ENCODE peak calls at places on chromosomes 1 and 21, in eight cellular contexts. One of them, this sample, is unnamed. For H3K36me3, the result is how much of the 10 kb centered on the place peaks cover.

GRCh38 chr1:159906960-159907359 is 7.0 kb upstream of the CFAP45 start:
- DNase-seq in GM12878: no peak
- DNase-seq in CD4-positive, CD25-positive, alpha-beta regulatory T cell: no peak
- DNase-seq in psoas muscle: no peak
- DNase-seq in lower lobe of right lung: no peak
- DNase-seq in IMR-90: no peak
- DNase-seq in fibroblast of lung: no peak
- DNase-seq in cardiac muscle cell: no peak
- DNase-seq in this sample: no peak

GRCh38 chr1:152495066-152495675 is 15.4 kb upstream of the LCE5A start:
- DNase-seq in fibroblast of lung: no peak
- DNase-seq in cardiac muscle cell: peak
- DNase-seq in IMR-90: no peak
- DNase-seq in CD4-positive, CD25-positive, alpha-beta regulatory T cell: no peak
- DNase-seq in psoas muscle: no peak
- DNase-seq in lower lobe of right lung: no peak
- DNase-seq in GM12878: no peak
- DNase-seq in this sample: no peak

GRCh38 chr1:39160703-39161102 is 43.8 kb upstream of the MACF1 start:
- DNase-seq in lower lobe of right lung: no peak
- DNase-seq in GM12878: no peak
- DNase-seq in psoas muscle: no peak
- DNase-seq in CD4-positive, CD25-positive, alpha-beta regulatory T cell: no peak
- DNase-seq in fibroblast of lung: peak
- DNase-seq in cardiac muscle cell: no peak
- DNase-seq in IMR-90: no peak
- DNase-seq in this sample: no peak

GRCh38 chr1:21663251-21663950 is 5.8 kb downstream of the RAP1GAP start:
- DNase-seq in cardiac muscle cell: no peak
- DNase-seq in lower lobe of right lung: no peak
- DNase-seq in CD4-positive, CD25-positive, alpha-beta regulatory T cell: no peak
- DNase-seq in IMR-90: no peak
- DNase-seq in psoas muscle: no peak
- DNase-seq in GM12878: no peak
- DNase-seq in fibroblast of lung: no peak
- DNase-seq in this sample: no peak

GRCh38 chr1:156050376-156050775 is 3.2 kb downstream of the UBQLN4 start:
- DNase-seq in GM12878: no peak
- DNase-seq in IMR-90: no peak
- DNase-seq in cardiac muscle cell: no peak
- DNase-seq in lower lobe of right lung: no peak
- DNase-seq in fibroblast of lung: no peak
- DNase-seq in psoas muscle: peak
- DNase-seq in CD4-positive, CD25-positive, alpha-beta regulatory T cell: no peak
- DNase-seq in this sample: no peak

GRCh38 chr1:42209516-42210370 is 45.2 kb upstream of the GUCA2A start:
- DNase-seq in cardiac muscle cell: no peak
- DNase-seq in IMR-90: peak
- DNase-seq in lower lobe of right lung: no peak
- DNase-seq in GM12878: no peak
- DNase-seq in CD4-positive, CD25-positive, alpha-beta regulatory T cell: no peak
- DNase-seq in fibroblast of lung: no peak
- DNase-seq in psoas muscle: no peak
- DNase-seq in this sample: no peak

GRCh38 chr1:195376190-195376589 is 1232.0 kb downstream of the KCNT2 start:
- DNase-seq in GM12878: no peak
- DNase-seq in CD4-positive, CD25-positive, alpha-beta regulatory T cell: no peak
- DNase-seq in lower lobe of right lung: no peak
- DNase-seq in psoas muscle: no peak
- DNase-seq in IMR-90: peak
- DNase-seq in fibroblast of lung: peak
- DNase-seq in cardiac muscle cell: no peak
- DNase-seq in this sample: no peak

GRCh38 chr1:25522240-25522639 is 21.2 kb upstream of the LDLRAP1 start:
- DNase-seq in lower lobe of right lung: no peak
- DNase-seq in GM12878: peak
- DNase-seq in psoas muscle: no peak
- DNase-seq in cardiac muscle cell: no peak
- DNase-seq in CD4-positive, CD25-positive, alpha-beta regulatory T cell: no peak
- DNase-seq in fibroblast of lung: no peak
- DNase-seq in IMR-90: no peak
- DNase-seq in this sample: no peak

GRCh38 chr21:33940846-33941245 is 25.2 kb upstream of the ATP5PO start:
- DNase-seq in lower lobe of right lung: no peak
- DNase-seq in psoas muscle: no peak
- DNase-seq in IMR-90: peak
- DNase-seq in CD4-positive, CD25-positive, alpha-beta regulatory T cell: no peak
- DNase-seq in GM12878: no peak
- DNase-seq in fibroblast of lung: peak
- DNase-seq in cardiac muscle cell: peak
- DNase-seq in this sample: no peak

GRCh38 chr1:172176206-172176605 is 244.3 kb upstream of the C1orf105 start:
- DNase-seq in IMR-90: no peak
- DNase-seq in psoas muscle: no peak
- DNase-seq in CD4-positive, CD25-positive, alpha-beta regulatory T cell: no peak
- DNase-seq in fibroblast of lung: peak
- DNase-seq in lower lobe of right lung: no peak
- DNase-seq in GM12878: no peak
- DNase-seq in cardiac muscle cell: no peak
- DNase-seq in this sample: no peak

GRCh38 chr1:185929759-185930158 is 195.6 kb downstream of the HMCN1 start:
- DNase-seq in fibroblast of lung: peak
- DNase-seq in cardiac muscle cell: no peak
- DNase-seq in GM12878: no peak
- DNase-seq in psoas muscle: no peak
- DNase-seq in IMR-90: peak
- DNase-seq in CD4-positive, CD25-positive, alpha-beta regulatory T cell: no peak
- DNase-seq in lower lobe of right lung: no peak
- DNase-seq in this sample: no peak

GRCh38 chr21:39033878-39034589 is 149.2 kb downstream of the PSMG1 start:
- DNase-seq in fibroblast of lung: no peak
- DNase-seq in IMR-90: no peak
- DNase-seq in CD4-positive, CD25-positive, alpha-beta regulatory T cell: no peak
- DNase-seq in lower lobe of right lung: peak
- DNase-seq in GM12878: no peak
- DNase-seq in cardiac muscle cell: peak
- DNase-seq in psoas muscle: no peak
- DNase-seq in this sample: no peak

GRCh38 chr1:53311104-53311908 is 16.6 kb downstream of the LRP8 start:
- DNase-seq in GM12878: no peak
- DNase-seq in cardiac muscle cell: no peak
- DNase-seq in IMR-90: no peak
- DNase-seq in lower lobe of right lung: no peak
- DNase-seq in psoas muscle: no peak
- DNase-seq in CD4-positive, CD25-positive, alpha-beta regulatory T cell: no peak
- DNase-seq in fibroblast of lung: no peak
- DNase-seq in this sample: no peak

GRCh38 chr21:39014751-39015150 is 168.5 kb downstream of the PSMG1 start:
- DNase-seq in lower lobe of right lung: no peak
- DNase-seq in CD4-positive, CD25-positive, alpha-beta regulatory T cell: no peak
- DNase-seq in IMR-90: peak
- DNase-seq in GM12878: no peak
- DNase-seq in fibroblast of lung: peak
- DNase-seq in psoas muscle: no peak
- DNase-seq in cardiac muscle cell: peak
- DNase-seq in this sample: no peak

GRCh38 chr1:91744973-91745648 is 140.8 kb downstream of the TGFBR3 start:
- DNase-seq in psoas muscle: peak
- DNase-seq in CD4-positive, CD25-positive, alpha-beta regulatory T cell: no peak
- DNase-seq in fibroblast of lung: no peak
- DNase-seq in IMR-90: no peak
- DNase-seq in lower lobe of right lung: no peak
- DNase-seq in GM12878: no peak
- DNase-seq in cardiac muscle cell: peak
- DNase-seq in this sample: no peak

GRCh38 chr1:12580054-12580887 is 37.7 kb downstream of the DHRS3 start:
- DNase-seq in cardiac muscle cell: peak
- DNase-seq in GM12878: no peak
- DNase-seq in IMR-90: peak
- DNase-seq in fibroblast of lung: peak
- DNase-seq in lower lobe of right lung: no peak
- DNase-seq in CD4-positive, CD25-positive, alpha-beta regulatory T cell: no peak
- DNase-seq in psoas muscle: peak
- DNase-seq in this sample: no peak

GRCh38 chr1:81414417-81415087 is 386.2 kb upstream of the ADGRL2 start:
- DNase-seq in cardiac muscle cell: peak
- DNase-seq in IMR-90: peak
- DNase-seq in lower lobe of right lung: peak
- DNase-seq in fibroblast of lung: no peak
- DNase-seq in CD4-positive, CD25-positive, alpha-beta regulatory T cell: no peak
- DNase-seq in psoas muscle: peak
- DNase-seq in GM12878: peak
- DNase-seq in this sample: peak

GRCh38 chr21:16194851-16195251 is 465.1 kb downstream of the USP25 start:
- DNase-seq in lower lobe of right lung: no peak
- DNase-seq in CD4-positive, CD25-positive, alpha-beta regulatory T cell: no peak
- DNase-seq in cardiac muscle cell: peak
- DNase-seq in IMR-90: peak
- DNase-seq in fibroblast of lung: peak
- DNase-seq in GM12878: no peak
- DNase-seq in psoas muscle: no peak
- DNase-seq in this sample: no peak
- H3K4me3 ChIP-seq in lower lobe of right lung: peak
- H3K4me3 ChIP-seq in CD4-positive, CD25-positive, alpha-beta regulatory T cell: no peak
- H3K4me3 ChIP-seq in cardiac muscle cell: peak
- H3K4me3 ChIP-seq in IMR-90: peak
- H3K4me3 ChIP-seq in fibroblast of lung: peak
- H3K4me3 ChIP-seq in GM12878: peak
- H3K4me3 ChIP-seq in psoas muscle: peak
- H3K4me3 ChIP-seq in this sample: peak

GRCh38 chr1:953524-954320 is 5.3 kb downstream of the NOC2L start:
- DNase-seq in lower lobe of right lung: no peak
- DNase-seq in CD4-positive, CD25-positive, alpha-beta regulatory T cell: no peak
- DNase-seq in cardiac muscle cell: no peak
- DNase-seq in IMR-90: no peak
- DNase-seq in psoas muscle: no peak
- DNase-seq in fibroblast of lung: no peak
- DNase-seq in GM12878: no peak
- DNase-seq in this sample: no peak
- H3K36me3 ChIP-seq in lower lobe of right lung: half or more
- H3K36me3 ChIP-seq in CD4-positive, CD25-positive, alpha-beta regulatory T cell: half or more
- H3K36me3 ChIP-seq in cardiac muscle cell: under half
- H3K36me3 ChIP-seq in IMR-90: half or more
- H3K36me3 ChIP-seq in psoas muscle: under half
- H3K36me3 ChIP-seq in fibroblast of lung: under half
- H3K36me3 ChIP-seq in GM12878: half or more
- H3K36me3 ChIP-seq in this sample: under half

DNA sequence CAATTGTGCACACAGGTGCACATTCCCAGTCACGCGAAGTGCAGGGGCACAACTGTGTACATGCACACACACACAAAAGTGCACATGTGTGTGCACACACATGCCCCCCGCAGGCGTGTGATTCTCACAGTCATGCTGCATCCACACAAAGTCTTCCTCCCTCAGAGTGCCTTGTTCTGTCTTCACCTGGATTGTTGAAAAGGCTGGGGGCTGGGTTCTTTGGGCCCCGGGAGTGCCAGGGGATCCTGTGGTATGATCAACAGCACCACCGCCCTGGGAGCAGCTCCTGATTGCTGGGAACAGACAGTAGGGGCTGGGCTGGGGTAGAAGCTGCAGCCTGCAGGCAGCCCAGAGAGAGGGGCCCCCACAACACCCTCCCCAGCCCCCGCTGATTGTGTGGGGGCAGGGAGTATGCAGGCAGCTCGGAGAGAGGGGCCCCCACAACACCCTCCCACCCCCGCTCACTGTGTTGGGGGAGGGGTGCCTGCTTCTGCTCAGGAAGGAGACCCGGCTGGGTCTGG is 3.4 kb downstream of the COL18A1 start:
- DNase-seq in GM12878: no peak
- DNase-seq in CD4-positive, CD25-positive, alpha-beta regulatory T cell: no peak
- DNase-seq in lower lobe of right lung: peak
- DNase-seq in IMR-90: no peak
- DNase-seq in psoas muscle: peak
- DNase-seq in cardiac muscle cell: no peak
- DNase-seq in fibroblast of lung: no peak
- DNase-seq in this sample: no peak
- H3K4me3 ChIP-seq in GM12878: no peak
- H3K4me3 ChIP-seq in CD4-positive, CD25-positive, alpha-beta regulatory T cell: no peak
- H3K4me3 ChIP-seq in lower lobe of right lung: no peak
- H3K4me3 ChIP-seq in IMR-90: no peak
- H3K4me3 ChIP-seq in psoas muscle: no peak
- H3K4me3 ChIP-seq in cardiac muscle cell: no peak
- H3K4me3 ChIP-seq in fibroblast of lung: no peak
- H3K4me3 ChIP-seq in this sample: no peak

GRCh38 chr21:46268371-46268770 is 17.0 kb downstream of the MCM3AP start:
- DNase-seq in psoas muscle: no peak
- DNase-seq in IMR-90: no peak
- DNase-seq in lower lobe of right lung: no peak
- DNase-seq in fibroblast of lung: no peak
- DNase-seq in GM12878: no peak
- DNase-seq in cardiac muscle cell: no peak
- DNase-seq in CD4-positive, CD25-positive, alpha-beta regulatory T cell: no peak
- DNase-seq in this sample: no peak

GRCh38 chr21:46266946-46267345 is 18.5 kb downstream of the MCM3AP start:
- DNase-seq in fibroblast of lung: no peak
- DNase-seq in psoas muscle: no peak
- DNase-seq in CD4-positive, CD25-positive, alpha-beta regulatory T cell: no peak
- DNase-seq in GM12878: no peak
- DNase-seq in cardiac muscle cell: no peak
- DNase-seq in lower lobe of right lung: no peak
- DNase-seq in IMR-90: no peak
- DNase-seq in this sample: no peak

GRCh38 chr21:46265736-46266525 is 19.5 kb downstream of the MCM3AP start:
- DNase-seq in psoas muscle: no peak
- DNase-seq in IMR-90: no peak
- DNase-seq in lower lobe of right lung: no peak
- DNase-seq in CD4-positive, CD25-positive, alpha-beta regulatory T cell: no peak
- DNase-seq in cardiac muscle cell: no peak
- DNase-seq in GM12878: no peak
- DNase-seq in fibroblast of lung: no peak
- DNase-seq in this sample: no peak

GRCh38 chr21:46264690-46265144 is 20.7 kb downstream of the MCM3AP start:
- DNase-seq in IMR-90: no peak
- DNase-seq in CD4-positive, CD25-positive, alpha-beta regulatory T cell: no peak
- DNase-seq in cardiac muscle cell: no peak
- DNase-seq in lower lobe of right lung: no peak
- DNase-seq in GM12878: no peak
- DNase-seq in fibroblast of lung: no peak
- DNase-seq in psoas muscle: no peak
- DNase-seq in this sample: no peak

DNA sequence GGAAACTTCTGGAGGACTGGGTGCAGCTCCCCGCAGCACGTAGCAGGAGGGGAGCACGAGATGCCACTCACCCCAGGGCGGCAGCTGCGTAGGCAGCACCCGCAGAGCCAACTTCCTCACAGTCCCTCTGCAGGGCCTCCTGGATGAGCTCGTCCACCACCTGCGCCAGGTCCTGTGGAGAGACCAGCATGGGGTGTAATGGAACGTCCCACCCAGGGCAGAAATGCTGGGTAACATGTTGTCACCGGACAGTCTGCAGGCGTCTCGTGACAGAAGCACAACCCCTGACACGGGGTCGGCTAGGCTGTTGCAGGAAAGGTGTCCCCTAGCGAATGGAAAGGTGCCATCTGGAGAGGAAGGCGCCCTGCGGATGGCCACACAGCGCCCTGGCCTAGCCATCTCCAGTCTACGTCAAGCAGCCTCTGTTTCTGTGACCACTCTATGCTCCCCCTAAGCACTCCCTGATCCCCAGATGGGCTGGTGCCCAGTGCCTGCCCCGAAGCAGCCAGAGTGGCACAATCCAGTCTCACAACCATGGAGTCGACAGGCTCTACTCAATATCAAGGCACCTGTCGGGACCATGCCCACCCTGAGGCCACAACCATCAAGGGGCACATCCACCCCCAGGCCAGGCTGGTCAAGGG is 21.2 kb downstream of the MCM3AP start:
- DNase-seq in psoas muscle: no peak
- DNase-seq in lower lobe of right lung: no peak
- DNase-seq in CD4-positive, CD25-positive, alpha-beta regulatory T cell: no peak
- DNase-seq in GM12878: no peak
- DNase-seq in cardiac muscle cell: no peak
- DNase-seq in fibroblast of lung: no peak
- DNase-seq in IMR-90: no peak
- DNase-seq in this sample: no peak
- H3K36me3 ChIP-seq in psoas muscle: under half
- H3K36me3 ChIP-seq in lower lobe of right lung: half or more
- H3K36me3 ChIP-seq in CD4-positive, CD25-positive, alpha-beta regulatory T cell: half or more
- H3K36me3 ChIP-seq in GM12878: under half
- H3K36me3 ChIP-seq in cardiac muscle cell: half or more
- H3K36me3 ChIP-seq in fibroblast of lung: under half
- H3K36me3 ChIP-seq in IMR-90: half or more
- H3K36me3 ChIP-seq in this sample: under half